ENCODE peak calls at places on chromosomes 1 and 21, in eight cellular contexts. P is AG09319, G is foreskin fibroblast, L is endodermal cell, F is left ventricle myocardium inferior, R is GM12865, A is thoracic aorta, N is Calu3. K is an unnamed sample.

GRCh38 chr1:86527306-86527705 is 19.6 kb upstream of the CLCA4 start:
- DNase-seq in F (no peak), P (no peak), N (no peak), L (no peak), G (no peak), A (no peak), R (no peak), K (no peak)

GRCh38 chr1:32896451-32896850 is 4.7 kb downstream of the TMEM54 start:
- DNase-seq in F (no peak), L (no peak), R (no peak), N (no peak), G (no peak), A (no peak), P (no peak), K (no peak)

GRCh38 chr1:3768811-3769390 is 3.6 kb upstream of the SMIM1 start:
- DNase-seq in R (no peak), L (peak), A (no peak), G (no peak), N (no peak), F (no peak), P (no peak), K (no peak)

GRCh38 chr1:58986996-58987767 is 203.3 kb upstream of the JUN start:
- DNase-seq in L (peak), A (no peak), G (no peak), R (no peak), P (no peak), N (no peak), F (no peak), K (no peak)

GRCh38 chr1:56517404-56518130 is 61.8 kb downstream of the PLPP3 start:
- DNase-seq in N (no peak), P (no peak), A (no peak), F (no peak), G (no peak), R (no peak), L (no peak), K (no peak)

GRCh38 chr1:147626739-147627138 is 43.6 kb downstream of the ACP6 start:
- DNase-seq in P (no peak), G (no peak), A (no peak), N (no peak), F (no peak), L (no peak), R (no peak), K (no peak)

GRCh38 chr1:43541721-43542401 is 11.2 kb downstream of the PTPRF start:
- DNase-seq in G (peak), N (no peak), P (no peak), F (peak), L (no peak), A (peak), R (no peak), K (no peak)

GRCh38 chr1:236914375-236914774 is 89.9 kb downstream of the MT1HL1 start:
- DNase-seq in A (no peak), F (no peak), G (no peak), L (no peak), R (no peak), N (no peak), P (no peak), K (no peak)

GRCh38 chr1:102498929-102499328 is 502.2 kb upstream of the OLFM3 start:
- DNase-seq in N (no peak), A (no peak), P (no peak), R (no peak), F (no peak), L (no peak), G (no peak), K (no peak)

GRCh38 chr21:32378956-32379355 is 13.9 kb downstream of the URB1 start:
- DNase-seq in F (peak), R (no peak), N (no peak), L (no peak), P (no peak), A (no peak), G (no peak), K (no peak)

GRCh38 chr21:42230636-42231035 is 11.7 kb downstream of the ABCG1 start:
- DNase-seq in L (no peak), F (no peak), P (no peak), G (no peak), N (no peak), A (no peak), R (no peak), K (no peak)

GRCh38 chr1:18554597-18554996 is 73.9 kb downstream of the KLHDC7A start:
- DNase-seq in N (no peak), F (no peak), A (no peak), L (no peak), R (no peak), G (no peak), P (no peak), K (no peak)

GRCh38 chr1:18555036-18555435 is 74.3 kb downstream of the KLHDC7A start:
- DNase-seq in F (no peak), N (no peak), L (no peak), R (no peak), P (no peak), A (no peak), G (no peak), K (no peak)

GRCh38 chr1:18557621-18558465 is 72.8 kb upstream of the PAX7 start:
- DNase-seq in A (no peak), R (no peak), L (peak), G (no peak), F (no peak), P (no peak), N (peak), K (peak)

GRCh38 chr1:18554101-18554500 is 73.4 kb downstream of the KLHDC7A start:
- DNase-seq in P (no peak), A (no peak), R (no peak), L (no peak), F (no peak), N (no peak), G (no peak), K (no peak)

DNA sequence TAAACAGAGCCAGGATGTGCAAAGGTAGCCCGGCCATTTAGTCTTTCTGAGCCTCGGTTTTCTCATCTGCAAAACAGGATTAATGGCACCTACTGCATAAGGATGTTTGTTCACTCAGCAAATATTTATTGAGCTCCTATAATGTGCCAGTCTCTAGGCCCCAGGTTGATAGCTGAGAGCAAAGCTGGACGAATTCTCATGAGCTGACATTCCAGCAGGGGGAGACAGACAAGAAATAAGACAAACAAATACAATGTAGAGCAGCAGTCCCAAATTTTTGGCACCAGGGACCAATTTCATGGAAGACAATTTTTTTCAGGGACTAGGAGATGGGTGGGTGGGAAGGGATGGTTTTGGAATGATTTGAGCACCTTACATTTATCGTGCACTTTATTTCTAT is 74.3 kb upstream of the PAX7 start:
- DNase-seq in P (no peak), N (peak), F (no peak), A (no peak), L (no peak), G (no peak), R (peak), K (peak)
- TF ChIP-seq CTCF in P (peak), N (peak), F (peak), A (no peak), L (peak), G (peak), R (peak), K (peak)

GRCh38 chr21:44437696-44438431 is 17.4 kb upstream of the LRRC3 start:
- DNase-seq in G (no peak), R (no peak), N (no peak), P (no peak), F (no peak), A (no peak), L (peak), K (no peak)
- TF ChIP-seq CTCF in G (no peak), R (no peak), N (no peak), P (no peak), F (no peak), A (no peak), L (no peak), K (no peak)

DNA sequence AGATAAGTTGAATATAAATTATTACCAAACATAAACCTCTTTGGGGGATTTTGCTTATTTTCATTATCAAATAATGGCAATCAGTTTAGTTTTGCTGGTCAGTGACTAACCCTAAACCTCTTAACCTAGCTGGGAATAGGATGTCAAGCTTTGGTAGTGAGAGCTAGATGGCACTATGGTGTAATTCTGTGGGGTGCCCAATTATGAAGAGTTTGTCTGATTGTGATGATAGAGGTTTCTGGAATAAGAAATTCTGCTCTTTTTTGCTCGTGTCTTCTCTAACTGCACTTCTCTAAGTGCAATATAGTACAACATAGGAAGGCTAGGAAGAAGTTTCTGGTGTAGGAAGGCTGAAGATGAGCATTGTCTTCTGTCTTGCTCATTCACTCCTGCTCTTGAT is 59.8 kb downstream of the XCL1 start:
- DNase-seq in L (no peak), F (no peak), P (no peak), R (no peak), A (no peak), N (peak), G (no peak), K (no peak)
- TF ChIP-seq CTCF in L (peak), F (peak), P (peak), R (no peak), A (no peak), N (peak), G (no peak), K (no peak)

DNA sequence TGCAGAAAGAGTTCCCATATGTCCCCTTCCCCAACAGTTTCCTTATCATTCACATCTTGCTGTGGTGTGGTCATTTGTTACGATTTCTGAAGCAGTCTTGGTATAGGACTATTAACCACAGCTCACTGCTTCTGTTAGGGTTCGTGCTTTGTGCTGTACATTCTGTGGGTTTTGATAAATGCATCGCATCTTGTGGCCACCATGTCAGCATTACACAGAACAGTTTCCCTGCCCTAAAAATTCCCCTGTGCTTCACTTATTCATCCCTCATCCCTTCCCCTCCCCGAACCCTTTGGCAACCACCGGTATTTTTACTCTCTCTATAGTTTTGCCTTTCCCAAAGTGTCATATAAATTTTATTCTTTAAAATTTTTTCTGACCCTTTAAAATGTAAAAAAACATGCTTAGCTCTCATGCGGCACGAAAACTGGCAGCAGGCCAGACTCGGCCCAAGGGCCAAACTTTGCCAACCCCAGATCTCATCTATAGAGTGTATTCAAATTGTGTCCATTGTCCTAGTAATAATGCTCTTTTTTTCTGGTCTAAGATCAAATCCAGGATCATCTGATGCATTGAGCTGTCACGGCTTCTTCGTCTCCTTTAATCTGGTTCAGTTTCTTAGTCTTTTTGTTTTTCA is 78.2 kb downstream of the SIM2 start:
- DNase-seq in F (no peak), A (no peak), L (no peak), P (no peak), R (no peak), N (no peak), G (no peak), K (no peak)
- TF ChIP-seq CTCF in F (no peak), A (no peak), L (no peak), P (no peak), R (no peak), N (no peak), G (no peak), K (no peak)

DNA sequence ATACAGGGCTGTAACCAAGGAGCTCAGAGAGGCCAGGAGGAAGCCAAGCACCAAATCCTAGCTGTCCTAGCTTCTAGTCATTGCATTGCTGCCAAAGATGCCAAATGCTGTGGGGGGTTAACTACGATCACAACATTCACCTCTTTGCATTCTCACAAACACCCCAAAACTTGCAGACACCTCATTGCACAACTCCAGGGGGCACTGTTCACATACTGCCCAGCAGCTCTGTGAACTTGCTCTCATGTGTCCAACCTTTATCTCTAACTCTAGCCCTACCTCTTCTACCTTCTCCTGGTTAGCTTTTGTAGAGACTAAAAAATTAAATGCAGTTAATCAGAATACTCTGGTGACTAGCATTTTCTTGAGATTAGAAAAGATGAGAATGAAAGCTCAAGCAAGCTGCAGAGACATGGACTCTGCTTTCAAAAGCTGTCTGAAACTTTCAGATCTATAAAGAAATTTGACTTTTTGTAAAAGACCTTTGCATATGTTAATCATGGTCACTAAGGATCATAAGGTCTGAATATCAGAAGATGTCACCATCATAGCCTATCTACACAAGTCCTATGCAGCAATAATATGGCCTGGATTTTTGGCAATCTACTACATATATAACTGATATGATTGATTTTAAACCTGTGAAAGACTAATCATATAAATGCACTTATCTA is 14.0 kb upstream of the KIF14 start:
- DNase-seq in G (no peak), A (no peak), L (no peak), N (no peak), P (no peak), R (peak), F (no peak), K (no peak)
- TF ChIP-seq CTCF in G (no peak), A (no peak), L (peak), N (no peak), P (no peak), R (peak), F (no peak), K (no peak)